ENCODE peak calls at places on chromosomes 16 and 17, in seven cellular contexts. I, E, D, L, T, Q and U are unnamed samples.

GRCh38 chr17:44780161-44780560 is 21.4 kb downstream of the ADAM11 start:
- DNase-seq in I (no peak), E (no peak), D (no peak), L (no peak), T (no peak), Q (no peak), U (no peak)

GRCh38 chr16:20956319-20956718 is 55.7 kb downstream of the LYRM1 start:
- DNase-seq in I (no peak), E (no peak), D (no peak), L (no peak), T (no peak), Q (no peak), U (peak; percentile 68)

GRCh38 chr17:72446525-72447250 is 325.9 kb downstream of the SOX9 start:
- DNase-seq in I (no peak), E (no peak), D (no peak), L (no peak), T (no peak), Q (no peak), U (peak; percentile 39)

GRCh38 chr16:54628796-54629625 is 301.7 kb upstream of the IRX5 start:
- DNase-seq in I (no peak), E (no peak), D (no peak), L (no peak), T (no peak), Q (no peak), U (no peak)

GRCh38 chr16:49754495-49755290 is 101.2 kb downstream of the ZNF423 start:
- DNase-seq in I (no peak), E (peak; percentile 77), D (no peak), L (peak; percentile 4), T (peak; percentile 34), Q (peak; percentile 37), U (peak; percentile 33)

GRCh38 chr16:22192261-22193133 is 13.6 kb upstream of the EEF2K start:
- DNase-seq in I (peak; percentile 90), E (peak; percentile 79), D (peak; percentile 58), L (no peak), T (peak; percentile 95), Q (peak; percentile 26), U (peak; percentile 98)

GRCh38 chr17:21258593-21258992 is 5.4 kb upstream of the NATD1 start:
- DNase-seq in I (peak; percentile 6), E (no peak), D (no peak), L (no peak), T (no peak), Q (no peak), U (no peak)

GRCh38 chr17:75031972-75032895 is 14.5 kb downstream of the ATP5PD start:
- DNase-seq in I (peak; percentile 74), E (peak; percentile 63), D (peak; percentile 58), L (no peak), T (peak; percentile 88), Q (peak; percentile 41), U (peak; percentile 64)

GRCh38 chr17:56638536-56639177 is 45.2 kb downstream of the NOG start:
- DNase-seq in I (no peak), E (no peak), D (no peak), L (no peak), T (no peak), Q (no peak), U (peak; percentile 14)

GRCh38 chr16:22322741-22323140 is 25.5 kb downstream of the POLR3E start:
- DNase-seq in I (no peak), E (no peak), D (no peak), L (no peak), T (no peak), Q (no peak), U (no peak)

GRCh38 chr17:8294361-8294760 is 839 bp downstream of the SLC25A35 start:
- DNase-seq in I (no peak), E (no peak), D (no peak), L (no peak), T (no peak), Q (no peak), U (no peak)

GRCh38 chr17:7404737-7405412 is 978 bp upstream of the TMEM256 start:
- DNase-seq in I (peak; percentile 81), E (peak; percentile 86), D (peak; percentile 59), L (no peak), T (no peak), Q (peak; percentile 75), U (no peak)

DNA sequence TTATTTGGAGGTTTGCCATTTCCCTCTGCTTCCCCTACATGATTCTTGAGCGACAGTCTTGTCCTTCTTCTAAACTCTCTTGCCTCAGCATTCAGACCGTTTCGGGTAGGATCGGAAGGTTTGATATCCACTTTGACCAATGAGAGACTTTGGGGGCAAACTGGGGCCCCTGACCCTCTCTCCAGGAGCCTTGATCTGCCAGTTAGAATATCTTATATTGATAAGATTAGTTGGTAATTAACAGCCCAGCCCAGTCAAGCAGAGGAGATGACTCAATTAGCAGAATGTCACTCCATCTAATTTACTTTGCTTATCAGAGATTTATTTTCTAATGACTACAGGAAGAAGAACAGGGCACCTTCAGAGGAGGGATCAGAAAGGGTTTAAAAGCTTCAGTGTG is 532.8 kb downstream of the XYLT1 start:
- DNase-seq in I (no peak), E (no peak), D (no peak), L (no peak), T (no peak), Q (no peak), U (no peak)
- TF ChIP-seq CTCF in I (no peak), E (no peak), D (no peak), L (no peak), T (no peak), Q (no peak), U (no peak)

GRCh38 chr17:59783221-59784016 is 76.0 kb downstream of the VMP1 start:
- DNase-seq in I (no peak), E (no peak), D (no peak), L (no peak), T (no peak), Q (no peak), U (peak; percentile 69)
- H3K4me3 ChIP-seq in I (no peak overlapping the region), E (no peak overlapping the region), D (no peak overlapping the region), L (no peak overlapping the region), T (no peak overlapping the region), Q (no peak overlapping the region), U (no peak overlapping the region)

GRCh38 chr17:47733414-47734288 is 615 bp downstream of the TBX21 start:
- DNase-seq in I (no peak), E (peak; percentile 55), D (no peak), L (no peak), T (peak; percentile 18), Q (peak; percentile 28), U (no peak)
- TF ChIP-seq CTCF in I (no peak), E (no peak), D (no peak), L (no peak), T (no peak), Q (no peak), U (no peak)

DNA sequence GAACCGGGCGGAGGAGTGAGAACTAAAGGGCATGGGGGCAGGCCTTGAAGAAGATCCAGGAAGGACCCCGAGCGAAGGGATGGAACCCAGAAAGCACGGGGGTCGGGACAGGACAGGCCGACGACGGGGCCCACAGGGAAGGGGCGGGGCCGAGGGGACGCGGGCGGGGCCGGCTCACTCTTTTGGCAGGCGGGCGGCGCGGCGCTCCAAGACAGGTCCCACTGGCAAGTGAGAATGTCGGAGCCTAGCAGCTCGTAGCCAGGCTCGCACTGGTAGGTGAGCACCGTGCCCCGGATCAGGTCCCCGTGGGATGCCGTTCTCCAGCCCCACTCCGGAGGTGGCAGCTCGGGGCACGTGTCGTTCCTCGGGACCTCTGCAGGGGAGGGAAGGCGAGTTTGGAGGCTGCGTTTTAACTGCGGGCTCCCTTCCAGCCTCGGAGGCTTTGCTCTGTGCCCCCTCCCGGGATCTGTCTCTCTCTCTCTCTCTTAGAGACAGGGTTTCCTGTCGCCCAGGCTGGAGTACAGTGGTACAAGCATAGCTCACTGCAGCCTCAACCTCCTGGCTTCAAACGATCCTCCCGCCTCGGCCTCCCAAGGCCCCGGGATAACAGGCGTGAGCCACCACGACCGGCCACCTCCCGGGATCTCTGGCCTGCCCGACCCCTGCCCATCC is 13.7 kb upstream of the CDIPT start:
- DNase-seq in I (no peak), E (peak; percentile 70), D (no peak), L (no peak), T (no peak), Q (no peak), U (no peak)
- H3K4me3 ChIP-seq in I (peak overlapping the region; percentile 35), E (peak overlapping the region; percentile 54), D (no peak overlapping the region), L (no peak overlapping the region), T (peak overlapping the region; percentile 22), Q (no peak overlapping the region), U (no peak overlapping the region)

GRCh38 chr17:19335951-19336631 is 26.4 kb downstream of the B9D1 start:
- DNase-seq in I (peak; percentile 12), E (no peak), D (no peak), L (no peak), T (no peak), Q (no peak), U (no peak)

GRCh38 chr17:19339341-19339815 is 23.1 kb downstream of the B9D1 start:
- DNase-seq in I (no peak), E (no peak), D (no peak), L (no peak), T (no peak), Q (no peak), U (peak; percentile 71)

GRCh38 chr17:19338031-19338990 is 24.2 kb downstream of the B9D1 start:
- DNase-seq in I (peak; percentile 72), E (peak; percentile 87), D (peak; percentile 85), L (no peak), T (no peak), Q (peak; percentile 61), U (peak; percentile 52)

GRCh38 chr17:19337712-19338023 is 24.9 kb downstream of the B9D1 start:
- DNase-seq in I (no peak), E (no peak), D (no peak), L (no peak), T (no peak), Q (no peak), U (no peak)

DNA sequence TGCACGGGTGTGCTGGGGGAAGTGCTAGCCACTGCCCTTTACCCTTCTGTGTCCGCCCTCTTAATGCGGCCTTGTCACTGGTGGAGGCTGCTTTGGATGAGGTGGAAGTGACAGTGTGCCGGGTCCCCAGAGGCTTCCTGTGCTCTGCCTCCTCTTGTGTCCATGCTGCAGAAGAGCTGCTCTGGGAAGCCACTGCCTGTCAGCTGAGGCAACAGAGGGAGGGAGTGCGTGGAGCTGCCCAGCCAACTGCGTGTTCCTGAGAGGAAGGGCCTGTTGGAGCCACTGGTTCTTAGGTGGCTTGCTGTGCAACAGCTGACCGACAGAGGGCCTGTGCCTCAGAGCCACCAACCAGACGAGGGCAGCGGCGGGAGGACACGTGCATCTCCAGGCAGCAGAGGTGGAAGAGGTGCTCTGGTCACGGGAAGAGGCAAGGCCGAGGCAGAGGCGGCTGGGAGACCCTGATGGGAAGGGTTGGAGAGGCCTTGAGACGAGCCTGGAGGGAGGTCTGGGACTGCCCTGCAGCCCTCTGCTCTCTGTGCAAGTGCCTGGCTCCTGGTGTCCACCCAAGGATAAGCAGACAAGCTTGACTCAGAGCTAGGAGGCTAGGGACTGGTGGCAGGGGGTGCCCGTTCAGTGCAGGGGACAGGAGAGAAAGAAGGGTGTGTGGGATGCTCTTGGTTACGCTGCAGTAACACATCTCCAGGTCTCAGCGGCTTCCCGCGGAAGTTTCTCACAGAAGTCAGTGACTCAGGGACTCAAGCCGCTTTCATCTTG is 25.4 kb downstream of the B9D1 start:
- DNase-seq in I (no peak), E (peak; percentile 54), D (no peak), L (no peak), T (no peak), Q (peak; percentile 31), U (no peak)
- TF ChIP-seq CTCF in I (no peak), E (peak; percentile 35), D (no peak), L (no peak), T (no peak), Q (no peak), U (peak; percentile 16)

GRCh38 chr17:14840616-14841231 is 424.4 kb downstream of the PMP22 start:
- DNase-seq in I (no peak), E (no peak), D (no peak), L (no peak), T (no peak), Q (no peak), U (peak; percentile 87)

GRCh38 chr17:14843086-14843795 is 421.9 kb downstream of the PMP22 start:
- DNase-seq in I (no peak), E (no peak), D (no peak), L (no peak), T (no peak), Q (no peak), U (no peak)

GRCh38 chr17:14845562-14846335 is 419.4 kb downstream of the PMP22 start:
- DNase-seq in I (no peak), E (no peak), D (no peak), L (no peak), T (no peak), Q (no peak), U (peak; percentile 66)
- H3K4me3 ChIP-seq in I (no peak overlapping the region), E (no peak overlapping the region), D (no peak overlapping the region), L (no peak overlapping the region), T (no peak overlapping the region), Q (no peak overlapping the region), U (no peak overlapping the region)